ENCODE peak calls at places on chromosomes 16 and 17, in five cellular contexts. P is stimulated activated CD8-positive, alpha-beta memory T cell treated with anti-CD3 and anti-CD28 coated beads, Interleukin-7, amount 100 ng/mL, for 1 hour; C is epithelial cell of prostate; V is nucleus accumbens; F is AG04450. L is an unnamed sample.

GRCh38 chr17:64572682-64573154 is 65.9 kb downstream of the CEP95 start:
- DNase-seq in P (no peak), C (no peak), V (no peak), F (no peak), L (no peak)

GRCh38 chr16:89335803-89336485 is 118.4 kb downstream of the ZNF778 start:
- DNase-seq in V (no peak), P (no peak), F (no peak), C (no peak), L (no peak)

GRCh38 chr17:67435122-67435521 is 58.0 kb downstream of the PITPNC1 start:
- DNase-seq in P (peak; percentile 26), V (no peak), C (no peak), F (no peak), L (no peak)

GRCh38 chr16:74563828-74564263 is 43.1 kb downstream of the GLG1 start:
- DNase-seq in C (no peak), V (no peak), F (no peak), P (no peak), L (no peak)

GRCh38 chr16:56424791-56425438 is 430 bp downstream of the AMFR start:
- DNase-seq in V (peak; percentile 36), C (no peak), P (no peak), F (no peak), L (no peak)

GRCh38 chr17:32136856-32137255 is 5.4 kb upstream of the RHOT1 start:
- DNase-seq in P (no peak), F (no peak), V (no peak), C (no peak), L (no peak)

GRCh38 chr16:17275989-17276530 is 194.7 kb downstream of the XYLT1 start:
- DNase-seq in F (no peak), V (no peak), C (no peak), P (no peak), L (no peak)

GRCh38 chr16:1194665-1195392 is 30.2 kb downstream of the TPSG1 start:
- DNase-seq in C (no peak), V (no peak), P (no peak), F (no peak), L (no peak)

GRCh38 chr16:79562166-79562823 is 38.2 kb downstream of the MAF start:
- DNase-seq in P (no peak), C (no peak), V (no peak), F (no peak), L (no peak)

GRCh38 chr17:58741121-58741625 is 14.5 kb upstream of the PPM1E start:
- DNase-seq in C (peak; percentile 88), F (peak; percentile 27), V (no peak), P (no peak), L (no peak)

GRCh38 chr17:79630821-79631639 is 20.2 kb upstream of the RBFOX3 start:
- DNase-seq in F (no peak), C (no peak), P (no peak), V (no peak), L (no peak)

GRCh38 chr17:65230040-65230439 is 92.9 kb downstream of the RGS9 start:
- DNase-seq in V (no peak), C (no peak), F (no peak), P (no peak), L (no peak)

GRCh38 chr16:66936462-66936861 is 1.1 kb downstream of the CES2 start:
- DNase-seq in P (no peak), C (no peak), F (no peak), V (no peak), L (no peak)

GRCh38 chr17:79231766-79232287 is 157.2 kb downstream of the ENGASE start:
- DNase-seq in P (no peak), C (peak; percentile 24), V (no peak), F (no peak), L (no peak)

GRCh38 chr17:75689441-75689873 is 22.3 kb downstream of the SAP30BP start:
- DNase-seq in V (no peak), P (no peak), F (no peak), C (peak; percentile 96), L (no peak)

GRCh38 chr16:57941016-57941656 is 29.8 kb downstream of the CNGB1 start:
- DNase-seq in C (no peak), F (no peak), V (peak; percentile 7), P (no peak), L (no peak)

GRCh38 chr17:82891911-82892310 is 52.1 kb upstream of the ZNF750 start:
- DNase-seq in F (no peak), V (no peak), P (no peak), C (no peak), L (no peak)

GRCh38 chr17:57084802-57085447 is at the start of gene AKAP1:
- DNase-seq in F (peak; percentile 70), C (peak; percentile 73), V (peak; percentile 90), P (peak; percentile 86), L (peak; percentile 90)

GRCh38 chr17:1298616-1299015 is 19.2 kb downstream of the TRARG1 start:
- DNase-seq in C (no peak), F (no peak), P (no peak), V (no peak), L (no peak)

GRCh38 chr17:214881-215331 is 33.5 kb upstream of the DOC2B start:
- DNase-seq in C (no peak), F (no peak), P (no peak), V (no peak), L (no peak)

GRCh38 chr16:85659805-85660511 is 28.8 kb downstream of the GINS2 start:
- DNase-seq in V (peak; percentile 47), C (no peak), P (peak; percentile 14), F (no peak), L (no peak)

GRCh38 chr16:89013111-89013510 is 36.1 kb upstream of the CBFA2T3 start:
- DNase-seq in V (no peak), F (no peak), P (no peak), C (no peak), L (no peak)

GRCh38 chr16:1183235-1183907 is 30.5 kb downstream of the CACNA1H start:
- DNase-seq in P (no peak), F (peak; percentile 10), C (no peak), V (peak; percentile 28), L (no peak)

GRCh38 chr16:54407596-54407995 is 121.0 kb upstream of the IRX3 start:
- DNase-seq in C (no peak), V (no peak), P (no peak), F (no peak), L (no peak)

GRCh38 chr17:12053552-12053951 is 32.9 kb downstream of the MAP2K4 start:
- DNase-seq in C (no peak), F (no peak), V (no peak), P (no peak), L (no peak)

GRCh38 chr17:81924557-81925532 is 2.7 kb downstream of the MAFG start:
- DNase-seq in P (no peak), F (no peak), C (no peak), V (no peak), L (no peak)

GRCh38 chr16:85553436-85554113 is 59.5 kb upstream of the GSE1 start:
- DNase-seq in F (no peak), V (no peak), P (no peak), C (no peak), L (no peak)

GRCh38 chr16:728890-729744 is 2.2 kb downstream of the HAGHL start:
- DNase-seq in F (no peak), P (no peak), V (peak; percentile 47), C (no peak), L (no peak)

GRCh38 chr16:85171809-85172464 is 59.7 kb upstream of the CIBAR2 start:
- DNase-seq in P (no peak), V (no peak), F (no peak), C (no peak), L (no peak)

GRCh38 chr17:76261421-76262215 is 3.5 kb upstream of the UBALD2 start:
- DNase-seq in F (no peak), V (no peak), P (no peak), C (no peak), L (no peak)

GRCh38 chr17:38428643-38429371 is 543 bp downstream of the ARHGAP23 start:
- DNase-seq in C (no peak), P (no peak), F (no peak), V (peak; percentile 79), L (no peak)

GRCh38 chr17:1142503-1143095 is 37.2 kb downstream of the ABR start:
- DNase-seq in C (no peak), V (no peak), P (no peak), F (no peak), L (no peak)

L was measured in NCI-H1048.